ENCODE peak calls at places on chromosomes 6 and 20, in seven cellular contexts. One of them, this sample, is unnamed.

GRCh38 chr20:13535627-13536026 is 103.1 kb downstream of the TASP1 start:
- DNase-seq in HCT116: no peak
- DNase-seq in SK-N-SH: no peak
- DNase-seq in HepG2: no peak
- DNase-seq in H1: no peak
- DNase-seq in A549: no peak
- DNase-seq in IMR-90: no peak
- DNase-seq in this sample: no peak

GRCh38 chr6:152271681-152272464 is 365.3 kb downstream of the SYNE1 start:
- DNase-seq in IMR-90: peak; percentile 34
- DNase-seq in HepG2: no peak
- DNase-seq in H1: no peak
- DNase-seq in SK-N-SH: no peak
- DNase-seq in HCT116: no peak
- DNase-seq in A549: no peak
- DNase-seq in this sample: no peak

GRCh38 chr6:2471474-2471873 is 226.1 kb upstream of the GMDS start:
- DNase-seq in A549: no peak
- DNase-seq in SK-N-SH: no peak
- DNase-seq in HepG2: no peak
- DNase-seq in H1: no peak
- DNase-seq in IMR-90: no peak
- DNase-seq in HCT116: no peak
- DNase-seq in this sample: no peak

GRCh38 chr6:43014434-43014909 is 423 bp downstream of the KLHDC3 start:
- DNase-seq in HepG2: no peak
- DNase-seq in A549: peak; percentile 14
- DNase-seq in IMR-90: peak; percentile 45
- DNase-seq in SK-N-SH: no peak
- DNase-seq in H1: no peak
- DNase-seq in HCT116: no peak
- DNase-seq in this sample: no peak

GRCh38 chr6:16438677-16439615 is 200.6 kb downstream of the GMPR start:
- DNase-seq in HepG2: no peak
- DNase-seq in IMR-90: peak; percentile 70
- DNase-seq in A549: peak; percentile 57
- DNase-seq in HCT116: no peak
- DNase-seq in H1: no peak
- DNase-seq in SK-N-SH: no peak
- DNase-seq in this sample: peak; percentile 91

GRCh38 chr6:43735642-43736199 is 34.3 kb upstream of the VEGFA start:
- DNase-seq in H1: no peak
- DNase-seq in IMR-90: no peak
- DNase-seq in HepG2: no peak
- DNase-seq in HCT116: no peak
- DNase-seq in SK-N-SH: peak; percentile 6
- DNase-seq in A549: no peak
- DNase-seq in this sample: no peak

GRCh38 chr6:2990179-2990931 is 9.3 kb upstream of the NQO2 start:
- DNase-seq in IMR-90: no peak
- DNase-seq in SK-N-SH: no peak
- DNase-seq in H1: no peak
- DNase-seq in HepG2: no peak
- DNase-seq in A549: no peak
- DNase-seq in HCT116: no peak
- DNase-seq in this sample: peak; percentile 53

GRCh38 chr6:163876391-163876790 is 461.9 kb downstream of the QKI start:
- DNase-seq in HCT116: no peak
- DNase-seq in IMR-90: peak; percentile 57
- DNase-seq in HepG2: no peak
- DNase-seq in SK-N-SH: no peak
- DNase-seq in A549: no peak
- DNase-seq in H1: no peak
- DNase-seq in this sample: no peak

GRCh38 chr6:166736606-166737005 is 109.6 kb upstream of the RPS6KA2 start:
- DNase-seq in HepG2: no peak
- DNase-seq in IMR-90: peak; percentile 59
- DNase-seq in SK-N-SH: no peak
- DNase-seq in HCT116: peak; percentile 64
- DNase-seq in H1: peak; percentile 27
- DNase-seq in A549: peak; percentile 28
- DNase-seq in this sample: no peak

GRCh38 chr20:56348306-56348695 is 10.5 kb upstream of the FAM210B start:
- DNase-seq in HCT116: no peak
- DNase-seq in A549: no peak
- DNase-seq in H1: no peak
- DNase-seq in SK-N-SH: no peak
- DNase-seq in IMR-90: no peak
- DNase-seq in HepG2: peak; percentile 74
- DNase-seq in this sample: no peak

GRCh38 chr6:123909989-123910388 is 106.3 kb downstream of the NKAIN2 start:
- DNase-seq in IMR-90: no peak
- DNase-seq in HepG2: no peak
- DNase-seq in H1: no peak
- DNase-seq in A549: no peak
- DNase-seq in SK-N-SH: no peak
- DNase-seq in HCT116: no peak
- DNase-seq in this sample: no peak

GRCh38 chr6:106051241-106051640 is 34.9 kb upstream of the PRDM1 start:
- DNase-seq in IMR-90: no peak
- DNase-seq in H1: peak; percentile 79
- DNase-seq in HepG2: no peak
- DNase-seq in A549: no peak
- DNase-seq in HCT116: no peak
- DNase-seq in SK-N-SH: no peak
- DNase-seq in this sample: no peak

GRCh38 chr20:49395183-49395582 is 87.3 kb downstream of the KCNB1 start:
- DNase-seq in HCT116: no peak
- DNase-seq in SK-N-SH: no peak
- DNase-seq in H1: no peak
- DNase-seq in IMR-90: no peak
- DNase-seq in A549: no peak
- DNase-seq in HepG2: no peak
- DNase-seq in this sample: no peak

GRCh38 chr20:50645253-50646068 is 45.9 kb downstream of the RIPOR3 start:
- DNase-seq in H1: peak; percentile 77
- DNase-seq in SK-N-SH: no peak
- DNase-seq in HepG2: peak; percentile 100
- DNase-seq in A549: peak; percentile 99
- DNase-seq in IMR-90: peak; percentile 100
- DNase-seq in HCT116: peak; percentile 80
- DNase-seq in this sample: peak; percentile 41

GRCh38 chr20:43536041-43536816 is 22.6 kb upstream of the SGK2 start:
- DNase-seq in HCT116: no peak
- DNase-seq in H1: no peak
- DNase-seq in IMR-90: no peak
- DNase-seq in SK-N-SH: no peak
- DNase-seq in A549: no peak
- DNase-seq in HepG2: no peak
- DNase-seq in this sample: no peak

GRCh38 chr6:33568826-33569570 is 11.1 kb downstream of the BAK1 start:
- DNase-seq in A549: no peak
- DNase-seq in H1: no peak
- DNase-seq in HCT116: no peak
- DNase-seq in IMR-90: no peak
- DNase-seq in SK-N-SH: no peak
- DNase-seq in HepG2: no peak
- DNase-seq in this sample: no peak

GRCh38 chr6:86744048-86744447 is 193.3 kb upstream of the HTR1E start:
- DNase-seq in HepG2: no peak
- DNase-seq in H1: no peak
- DNase-seq in HCT116: no peak
- DNase-seq in SK-N-SH: no peak
- DNase-seq in A549: no peak
- DNase-seq in IMR-90: no peak
- DNase-seq in this sample: no peak

GRCh38 chr6:132025468-132025867 is 74.3 kb upstream of the CCN2 start:
- DNase-seq in IMR-90: no peak
- DNase-seq in HepG2: no peak
- DNase-seq in HCT116: no peak
- DNase-seq in H1: no peak
- DNase-seq in SK-N-SH: no peak
- DNase-seq in A549: no peak
- DNase-seq in this sample: no peak

GRCh38 chr6:10406556-10406955 is 8.3 kb downstream of the TFAP2A start:
- DNase-seq in H1: no peak
- DNase-seq in A549: no peak
- DNase-seq in HepG2: no peak
- DNase-seq in HCT116: no peak
- DNase-seq in IMR-90: no peak
- DNase-seq in SK-N-SH: no peak
- DNase-seq in this sample: no peak

GRCh38 chr6:134675110-134676038 is 274.5 kb downstream of the ALDH8A1 start:
- DNase-seq in HCT116: no peak
- DNase-seq in H1: no peak
- DNase-seq in HepG2: no peak
- DNase-seq in A549: no peak
- DNase-seq in SK-N-SH: no peak
- DNase-seq in IMR-90: no peak
- DNase-seq in this sample: no peak

GRCh38 chr6:41503841-41504525 is 42.2 kb upstream of the FOXP4 start:
- DNase-seq in SK-N-SH: peak; percentile 82
- DNase-seq in IMR-90: peak; percentile 73
- DNase-seq in HepG2: peak; percentile 52
- DNase-seq in H1: peak; percentile 66
- DNase-seq in A549: peak; percentile 27
- DNase-seq in HCT116: no peak
- DNase-seq in this sample: no peak

GRCh38 chr6:44056392-44057237 is 70.6 kb downstream of the MRPL14 start:
- DNase-seq in A549: no peak
- DNase-seq in IMR-90: peak; percentile 90
- DNase-seq in H1: no peak
- DNase-seq in SK-N-SH: peak; percentile 83
- DNase-seq in HepG2: no peak
- DNase-seq in HCT116: no peak
- DNase-seq in this sample: no peak

GRCh38 chr6:8831366-8832152 is 396.2 kb upstream of the SLC35B3 start:
- DNase-seq in H1: no peak
- DNase-seq in IMR-90: no peak
- DNase-seq in SK-N-SH: no peak
- DNase-seq in HCT116: no peak
- DNase-seq in HepG2: no peak
- DNase-seq in A549: no peak
- DNase-seq in this sample: no peak

DNA sequence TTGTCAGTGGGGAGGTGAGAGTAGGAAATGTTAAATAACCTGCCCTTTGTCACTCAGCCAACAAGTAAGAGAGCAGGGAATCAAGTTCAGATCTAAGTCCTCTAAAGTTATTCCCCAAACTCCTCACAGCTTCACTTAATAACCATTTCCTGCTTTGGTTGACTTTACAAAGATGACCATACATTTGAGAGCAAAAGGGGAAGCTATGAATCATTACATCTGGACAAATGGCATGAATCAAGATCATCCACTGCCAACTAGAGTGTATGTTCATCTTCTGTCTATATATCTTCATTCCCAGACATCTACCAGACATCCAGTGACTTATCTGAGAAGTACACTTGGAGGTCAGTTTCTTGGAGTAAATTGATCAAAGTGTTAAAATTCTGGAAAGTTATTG is 15.1 kb upstream of the HIVEP2 start:
- DNase-seq in IMR-90: peak; percentile 66
- DNase-seq in HepG2: no peak
- DNase-seq in HCT116: no peak
- DNase-seq in SK-N-SH: no peak
- DNase-seq in A549: no peak
- DNase-seq in H1: no peak
- DNase-seq in this sample: no peak
- TF ChIP-seq RAD21 in IMR-90: no peak
- TF ChIP-seq RAD21 in HepG2: no peak
- TF ChIP-seq RAD21 in HCT116: no peak
- TF ChIP-seq RAD21 in SK-N-SH: no peak
- TF ChIP-seq RAD21 in A549: no peak
- TF ChIP-seq RAD21 in H1: no peak
- TF ChIP-seq RAD21 in this sample: no peak

GRCh38 chr20:33666293-33667244 is at the start of gene ACTL10:
- DNase-seq in H1: peak; percentile 79
- DNase-seq in HepG2: no peak
- DNase-seq in SK-N-SH: peak; percentile 94
- DNase-seq in IMR-90: peak; percentile 96
- DNase-seq in HCT116: no peak
- DNase-seq in A549: no peak
- DNase-seq in this sample: peak; percentile 95
- TF ChIP-seq RAD21 in H1: no peak
- TF ChIP-seq RAD21 in HepG2: no peak
- TF ChIP-seq RAD21 in SK-N-SH: peak; percentile 8
- TF ChIP-seq RAD21 in IMR-90: peak; percentile 31
- TF ChIP-seq RAD21 in HCT116: no peak
- TF ChIP-seq RAD21 in A549: no peak
- TF ChIP-seq RAD21 in this sample: peak; percentile 48

GRCh38 chr20:12047838-12048432 is 130.2 kb downstream of the BTBD3 start:
- DNase-seq in IMR-90: peak; percentile 74
- DNase-seq in H1: no peak
- DNase-seq in HCT116: no peak
- DNase-seq in HepG2: no peak
- DNase-seq in A549: no peak
- DNase-seq in SK-N-SH: no peak
- DNase-seq in this sample: no peak
- TF ChIP-seq RAD21 in IMR-90: no peak
- TF ChIP-seq RAD21 in H1: no peak
- TF ChIP-seq RAD21 in HCT116: no peak
- TF ChIP-seq RAD21 in HepG2: no peak
- TF ChIP-seq RAD21 in A549: no peak
- TF ChIP-seq RAD21 in SK-N-SH: no peak
- TF ChIP-seq RAD21 in this sample: no peak

GRCh38 chr6:138570716-138571020 is 71.4 kb upstream of the NHSL1 start:
- DNase-seq in H1: no peak
- DNase-seq in SK-N-SH: no peak
- DNase-seq in HCT116: no peak
- DNase-seq in A549: no peak
- DNase-seq in IMR-90: peak; percentile 17
- DNase-seq in HepG2: peak; percentile 54
- DNase-seq in this sample: no peak

GRCh38 chr6:138571174-138571573 is 71.9 kb upstream of the NHSL1 start:
- DNase-seq in HepG2: peak; percentile 53
- DNase-seq in A549: no peak
- DNase-seq in SK-N-SH: no peak
- DNase-seq in HCT116: no peak
- DNase-seq in IMR-90: peak; percentile 26
- DNase-seq in H1: no peak
- DNase-seq in this sample: no peak

GRCh38 chr6:138572200-138572875 is 73.0 kb upstream of the NHSL1 start:
- DNase-seq in HepG2: peak; percentile 97
- DNase-seq in HCT116: no peak
- DNase-seq in H1: peak; percentile 64
- DNase-seq in IMR-90: peak; percentile 91
- DNase-seq in A549: no peak
- DNase-seq in SK-N-SH: no peak
- DNase-seq in this sample: no peak

GRCh38 chr6:138571585-138572199 is 72.4 kb upstream of the NHSL1 start:
- DNase-seq in H1: no peak
- DNase-seq in A549: no peak
- DNase-seq in SK-N-SH: no peak
- DNase-seq in HepG2: no peak
- DNase-seq in IMR-90: peak; percentile 12
- DNase-seq in HCT116: no peak
- DNase-seq in this sample: no peak

DNA sequence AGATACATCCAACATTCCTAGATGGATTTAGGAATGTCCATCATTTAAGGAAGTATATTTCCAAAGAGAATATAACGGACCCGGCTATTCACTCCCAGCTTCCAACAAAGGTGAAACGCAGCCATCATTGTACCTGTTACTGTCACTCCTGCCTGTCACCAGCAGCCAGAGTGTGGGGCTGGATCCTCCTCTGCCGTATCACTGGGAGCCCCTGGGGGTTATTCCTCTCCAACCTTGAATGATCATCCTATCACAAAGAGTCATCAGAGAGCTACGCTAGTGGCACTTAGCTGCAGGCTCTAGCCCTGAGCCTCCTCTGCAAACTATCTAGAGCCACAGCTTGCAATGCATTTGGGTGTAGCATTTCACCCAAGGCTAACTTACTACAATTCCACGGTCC is 73.6 kb upstream of the NHSL1 start:
- DNase-seq in A549: no peak
- DNase-seq in HCT116: no peak
- DNase-seq in HepG2: no peak
- DNase-seq in H1: no peak
- DNase-seq in IMR-90: no peak
- DNase-seq in SK-N-SH: no peak
- DNase-seq in this sample: no peak
- TF ChIP-seq RAD21 in A549: no peak
- TF ChIP-seq RAD21 in HCT116: no peak
- TF ChIP-seq RAD21 in HepG2: no peak
- TF ChIP-seq RAD21 in H1: no peak
- TF ChIP-seq RAD21 in IMR-90: no peak
- TF ChIP-seq RAD21 in SK-N-SH: no peak
- TF ChIP-seq RAD21 in this sample: no peak